ENCODE peak calls at places on chromosomes 16 and 17, in five cellular contexts. X is lung, K is BE2C, R is adipocyte, Z is endodermal cell. D is an unnamed sample.

GRCh38 chr16:11632455-11632921 is 35.8 kb upstream of the SNN start:
- DNase-seq in X (no peak), K (no peak), R (peak; percentile 96), Z (peak; percentile 57), D (no peak)

GRCh38 chr16:23745263-23745662 is 9.6 kb upstream of the CHP2 start:
- DNase-seq in X (no peak), K (no peak), R (no peak), Z (no peak), D (no peak)

GRCh38 chr16:67662653-67663010 is 1.9 kb downstream of the PARD6A start:
- DNase-seq in X (no peak), K (no peak), R (no peak), Z (no peak), D (no peak)

GRCh38 chr16:35134471-35134870 is 1675.1 kb downstream of the TP53TG3F start:
- DNase-seq in X (no peak), K (no peak), R (no peak), Z (no peak), D (no peak)

GRCh38 chr16:81488687-81489411 is 44.2 kb downstream of the CMIP start:
- DNase-seq in X (no peak), K (no peak), R (no peak), Z (no peak), D (no peak)

GRCh38 chr17:4950757-4951204 is at the start of gene ENO3:
- DNase-seq in X (no peak), K (peak; percentile 59), R (no peak), Z (peak; percentile 77), D (no peak)

GRCh38 chr16:48862087-48862532 is 252.1 kb upstream of the N4BP1 start:
- DNase-seq in X (no peak), K (no peak), R (no peak), Z (peak; percentile 65), D (no peak)

GRCh38 chr16:54645328-54645727 is 285.3 kb upstream of the IRX5 start:
- DNase-seq in X (peak; percentile 60), K (no peak), R (no peak), Z (no peak), D (peak; percentile 64)

GRCh38 chr16:62760398-62760797 is 724.2 kb upstream of the CDH8 start:
- DNase-seq in X (no peak), K (peak; percentile 14), R (no peak), Z (no peak), D (no peak)

GRCh38 chr17:14308965-14309879 is 8.3 kb downstream of the HS3ST3B1 start:
- DNase-seq in X (peak; percentile 87), K (peak; percentile 80), R (peak; percentile 96), Z (peak; percentile 100), D (peak; percentile 81)

GRCh38 chr16:69600202-69600601 is 34.4 kb downstream of the NFAT5 start:
- DNase-seq in X (no peak), K (no peak), R (no peak), Z (no peak), D (no peak)

GRCh38 chr17:63571632-63572310 is 21.5 kb downstream of the DCAF7 start:
- DNase-seq in X (no peak), K (no peak), R (peak; percentile 62), Z (peak; percentile 5), D (no peak)

GRCh38 chr16:78105517-78105916 is 6.1 kb downstream of the WWOX start:
- DNase-seq in X (no peak), K (no peak), R (no peak), Z (no peak), D (peak; percentile 81)

GRCh38 chr17:56351675-56352074 is 198.4 kb downstream of the ANKFN1 start:
- DNase-seq in X (no peak), K (no peak), R (no peak), Z (no peak), D (no peak)

DNA sequence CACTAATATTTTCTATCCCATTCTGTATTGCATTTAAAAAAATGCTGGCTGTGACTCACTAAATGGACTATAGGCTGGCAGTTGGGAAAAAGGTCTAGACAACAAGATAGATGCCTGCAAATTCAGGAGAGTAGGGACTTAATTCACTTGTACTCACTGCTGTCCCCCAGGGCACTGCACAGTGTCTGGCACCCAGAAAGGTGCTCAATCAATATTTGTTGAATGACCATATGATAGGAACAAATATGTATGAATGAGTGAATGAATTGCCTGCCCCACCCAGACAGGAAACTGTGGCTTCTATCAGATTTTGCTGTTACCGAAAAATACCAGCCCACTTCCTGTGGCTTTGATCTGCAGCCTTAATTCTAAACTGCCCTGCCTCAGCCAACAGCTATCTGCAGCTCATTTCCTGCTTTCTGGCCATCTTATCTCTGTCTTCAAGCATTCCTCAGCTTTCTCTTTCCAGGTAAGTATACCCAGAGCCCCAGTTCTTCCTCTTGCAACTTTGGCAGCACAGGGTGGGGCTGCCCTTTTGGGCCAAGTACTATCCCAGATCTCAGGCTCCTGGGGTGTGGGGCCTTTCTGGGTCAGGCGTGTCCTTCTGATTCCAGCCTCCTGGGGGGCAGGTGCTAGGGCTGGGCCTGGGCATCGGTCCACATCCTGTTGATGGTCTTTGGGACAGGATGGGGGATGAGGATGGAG is 15.3 kb upstream of the TNS4 start:
- DNase-seq in X (no peak), K (no peak), R (no peak), Z (peak; percentile 74), D (peak; percentile 2)
- H3K4me1 ChIP-seq in X (no peaks in the 10 kb centered on the region), K (no peaks in the 10 kb centered on the region), R (peaks cover 15% of the 10 kb centered on the region), Z (peaks cover 9% of the 10 kb centered on the region), D (peaks cover 29% of the 10 kb centered on the region)

GRCh38 chr17:78785011-78785662 is 3.1 kb upstream of the CYTH1 start:
- DNase-seq in X (no peak), K (no peak), R (no peak), Z (no peak), D (no peak)
- H3K4me1 ChIP-seq in X (no peaks in the 10 kb centered on the region), K (peaks cover 2% of the 10 kb centered on the region), R (peaks cover 17% of the 10 kb centered on the region), Z (no peaks in the 10 kb centered on the region), D (peaks cover 40% of the 10 kb centered on the region)

GRCh38 chr16:1530883-1531637 is 2.4 kb upstream of the TMEM204 start:
- DNase-seq in X (no peak), K (peak; percentile 85), R (peak; percentile 94), Z (no peak), D (peak; percentile 15)

GRCh38 chr16:1532771-1533170 is 695 bp upstream of the TMEM204 start:
- DNase-seq in X (no peak), K (no peak), R (no peak), Z (no peak), D (no peak)

GRCh38 chr16:1532081-1532760 is 1.2 kb upstream of the TMEM204 start:
- DNase-seq in X (no peak), K (peak; percentile 38), R (peak; percentile 50), Z (no peak), D (peak; percentile 48)

GRCh38 chr16:1530349-1530882 is 3.0 kb upstream of the TMEM204 start:
- DNase-seq in X (no peak), K (peak; percentile 2), R (no peak), Z (no peak), D (no peak)

GRCh38 chr16:1531638-1531910 is 1.9 kb upstream of the TMEM204 start:
- DNase-seq in X (no peak), K (no peak), R (no peak), Z (no peak), D (no peak)
- H3K4me1 ChIP-seq in X (peaks cover 5% of the 10 kb centered on the region), K (peaks cover 32% of the 10 kb centered on the region), R (peaks cover 50% of the 10 kb centered on the region), Z (no peaks in the 10 kb centered on the region), D (no peaks in the 10 kb centered on the region)

DNA sequence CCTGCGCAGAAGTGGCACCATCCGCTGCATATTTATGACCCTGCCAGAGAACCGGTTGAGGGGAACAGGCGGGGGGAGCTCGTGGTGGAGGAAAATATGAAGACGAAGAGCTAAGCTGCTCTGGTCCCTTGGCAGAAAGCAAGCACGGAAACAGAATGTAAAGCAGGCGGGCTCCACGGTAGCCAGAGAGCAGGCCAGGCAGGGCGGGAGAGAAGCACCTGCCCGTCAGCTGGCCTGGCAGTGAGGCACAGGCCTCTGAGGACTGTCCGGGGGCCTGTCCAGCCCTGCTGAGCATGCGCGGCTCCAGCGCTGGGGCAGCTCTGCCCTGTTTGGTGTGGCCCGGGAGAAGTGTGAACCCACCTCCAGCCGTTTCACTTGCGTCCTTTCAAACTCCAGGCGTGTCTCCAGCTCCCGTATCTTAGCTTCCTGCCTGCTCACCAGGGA is 46.7 kb downstream of the PIPOX start:
- DNase-seq in X (no peak), K (no peak), R (no peak), Z (no peak), D (no peak)
- H3K4me1 ChIP-seq in X (no peaks in the 10 kb centered on the region), K (peaks cover 20% of the 10 kb centered on the region), R (no peaks in the 10 kb centered on the region), Z (peaks cover 21% of the 10 kb centered on the region), D (no peaks in the 10 kb centered on the region)

GRCh38 chr17:76531501-76532038 is 5.9 kb downstream of the CYGB start:
- DNase-seq in X (no peak), K (no peak), R (no peak), Z (no peak), D (no peak)
- H3K4me1 ChIP-seq in X (no peaks in the 10 kb centered on the region), K (peaks cover 51% of the 10 kb centered on the region), R (peaks cover 72% of the 10 kb centered on the region), Z (no peaks in the 10 kb centered on the region), D (peaks cover 20% of the 10 kb centered on the region)